ENCODE peak calls at places on chromosomes 5 and 9, in nine cellular contexts. Q, R, N, J, D, W, B, C and Z are unnamed samples. For H3K9me3 and H3K4me1, the result is how much of the 10 kb centered on the place peaks cover.

GRCh38 chr5:118022062-118022461 is 966.3 kb downstream of the DTWD2 start:
- DNase-seq in J (no peak), D (no peak), Q (no peak), N (no peak), R (no peak), W (no peak), C (no peak), B (no peak), Z (no peak)

GRCh38 chr5:109105631-109106267 is 304.0 kb downstream of the PJA2 start:
- DNase-seq in W (no peak), D (no peak), B (no peak), C (no peak), Q (no peak), R (no peak), J (peak), N (no peak), Z (no peak)

GRCh38 chr5:41083306-41083705 is 12.2 kb upstream of the MROH2B start:
- DNase-seq in W (no peak), B (no peak), R (no peak), N (no peak), D (no peak), J (no peak), C (no peak), Q (no peak), Z (no peak)

GRCh38 chr5:20680718-20681302 is 692.8 kb upstream of the CDH18 start:
- DNase-seq in C (no peak), B (no peak), Q (no peak), N (no peak), R (no peak), J (no peak), W (no peak), D (no peak), Z (no peak)

GRCh38 chr5:135211791-135212190 is 177.8 kb upstream of the PITX1 start:
- DNase-seq in N (no peak), B (no peak), J (no peak), W (no peak), D (peak), Q (no peak), R (peak), C (no peak), Z (no peak)

GRCh38 chr5:96875805-96876291 is 452 bp upstream of the ERAP2 start:
- DNase-seq in J (no peak), N (no peak), D (no peak), Q (no peak), C (no peak), B (no peak), W (no peak), R (no peak), Z (no peak)

GRCh38 chr5:169861934-169862333 is 118.4 kb downstream of the INSYN2B start:
- DNase-seq in D (no peak), W (no peak), N (no peak), B (no peak), Q (no peak), C (no peak), R (no peak), J (peak), Z (peak)

GRCh38 chr5:39202594-39203290 is 16.6 kb downstream of the FYB1 start:
- DNase-seq in B (no peak), J (no peak), W (no peak), N (no peak), C (no peak), Q (no peak), R (no peak), D (no peak), Z (no peak)

GRCh38 chr9:27528886-27529315 is 713 bp downstream of the MOB3B start:
- DNase-seq in Q (peak), R (peak), C (peak), D (peak), J (peak), N (no peak), W (peak), B (peak), Z (peak)

GRCh38 chr9:129473523-129474244 is 147.2 kb downstream of the C9orf50 start:
- DNase-seq in N (no peak), Q (no peak), D (no peak), R (peak), W (no peak), B (peak), J (no peak), C (no peak), Z (no peak)

GRCh38 chr9:127769985-127770904 is 8.2 kb downstream of the SH2D3C start:
- DNase-seq in B (peak), W (no peak), R (no peak), D (no peak), J (no peak), Q (no peak), N (no peak), C (no peak), Z (no peak)

GRCh38 chr5:148125641-148126040 is 42.7 kb upstream of the SPINK14 start:
- DNase-seq in B (no peak), D (no peak), J (peak), C (no peak), N (no peak), R (no peak), W (no peak), Q (no peak), Z (peak)

GRCh38 chr9:88388203-88388885 is at the start of gene SPIN1:
- DNase-seq in J (peak), Q (peak), W (peak), R (no peak), C (peak), B (peak), D (peak), N (peak), Z (peak)

GRCh38 chr5:159395202-159395601 is 64.9 kb upstream of the IL12B start:
- DNase-seq in J (no peak), Q (no peak), W (no peak), D (no peak), C (no peak), N (no peak), B (no peak), R (no peak), Z (no peak)

GRCh38 chr5:173565491-173566038 is 50.9 kb downstream of the BOD1 start:
- DNase-seq in D (no peak), W (no peak), C (no peak), B (no peak), Q (no peak), R (no peak), N (no peak), J (no peak), Z (no peak)

GRCh38 chr9:116337015-116337414 is 183.4 kb downstream of the PAPPA start:
- DNase-seq in B (no peak), Q (no peak), W (no peak), R (no peak), C (no peak), J (peak), D (no peak), N (no peak), Z (no peak)

DNA sequence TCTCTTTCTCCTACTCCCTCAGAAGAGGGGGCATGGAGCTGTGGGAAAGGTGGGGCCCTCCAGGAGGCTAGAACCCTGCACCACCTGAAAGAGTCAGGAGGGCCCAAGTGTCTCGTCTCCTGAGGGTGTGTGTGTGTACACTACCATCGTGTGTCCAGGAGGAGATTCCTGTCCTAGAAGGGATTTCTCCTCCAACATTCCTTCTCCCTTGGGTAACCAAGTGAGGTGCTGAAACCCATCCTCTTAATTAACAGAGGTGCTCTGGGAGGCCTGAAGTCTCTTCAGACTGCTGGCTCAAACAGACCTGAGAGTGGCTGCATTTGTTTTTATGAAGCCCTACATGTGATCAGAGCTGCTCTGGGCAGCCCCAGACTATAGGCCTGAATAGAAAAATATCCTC is 61.1 kb upstream of the FAM169A start:
- DNase-seq in Q (no peak), B (no peak), J (no peak), R (no peak), C (no peak), W (no peak), N (no peak), D (no peak), Z (no peak)
- TF ChIP-seq CTCF in Q (no peak), B (no peak), J (no peak), R (no peak), C (no peak), W (no peak), N (no peak), D (no peak), Z (no peak)

DNA sequence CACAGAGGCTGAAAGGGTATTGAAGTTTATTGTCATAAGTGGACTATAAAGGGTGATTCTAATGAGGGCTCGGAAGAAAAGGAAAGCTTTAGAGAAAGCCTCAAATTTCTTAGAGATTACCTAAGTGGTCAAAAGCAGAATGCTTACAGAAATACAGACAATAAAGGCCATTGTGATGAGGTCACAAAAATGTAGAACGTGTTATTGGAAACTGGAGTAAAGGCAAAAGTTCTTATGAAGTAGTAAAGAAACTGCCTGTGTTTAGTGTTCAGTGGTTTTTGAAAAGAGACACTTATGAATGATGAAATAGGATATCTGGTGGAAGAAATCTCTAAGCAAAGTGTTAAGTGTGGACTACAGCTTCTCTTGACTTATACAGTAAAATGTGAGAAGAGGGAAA is 726.9 kb downstream of the DNAH5 start:
- DNase-seq in R (no peak), J (no peak), D (no peak), N (no peak), B (no peak), Q (no peak), W (no peak), C (no peak), Z (no peak)
- H3K9me3 ChIP-seq in R (under half), J (under half), D (under half), N (under half), B (under half), Q (under half), W (under half), C (under half), Z (under half)

GRCh38 chr9:136535070-136535469 is 10.8 kb downstream of the NOTCH1 start:
- DNase-seq in W (no peak), R (no peak), Q (no peak), N (no peak), C (no peak), D (no peak), B (no peak), J (no peak), Z (no peak)
- H3K4me1 ChIP-seq in W (half or more), R (under half), Q (half or more), N (under half), C (under half), D (half or more), B (half or more), J (under half), Z (under half)

GRCh38 chr9:31119882-31120481 is 1264.5 kb upstream of the ACO1 start:
- DNase-seq in D (peak), J (peak), R (no peak), C (no peak), B (no peak), Q (peak), N (peak), W (no peak), Z (peak)
- TF ChIP-seq CTCF in D (peak), J (peak), R (no peak), C (no peak), B (peak), Q (peak), N (peak), W (peak), Z (peak)